ENCODE peak calls at places on chromosomes 12 and 14, in nine cellular contexts. Y, V, M, W, T, A, X, P and G are unnamed samples.

GRCh38 chr12:55658635-55659391 is 22.1 kb downstream of the OR10P1 start:
- DNase-seq in Y (no peak), V (no peak), M (no peak), W (no peak), T (no peak), A (no peak), X (peak; percentile 62), P (no peak), G (no peak)

GRCh38 chr14:86604546-86604945 is 1074.6 kb downstream of the FLRT2 start:
- DNase-seq in Y (no peak), V (peak; percentile 35), M (no peak), W (no peak), T (no peak), A (no peak), X (no peak), P (no peak), G (no peak)

GRCh38 chr12:71636704-71637115 is 26.9 kb downstream of the ZFC3H1 start:
- DNase-seq in Y (no peak), V (peak; percentile 64), M (no peak), W (no peak), T (peak; percentile 77), A (no peak), X (peak; percentile 76), P (no peak), G (no peak)

GRCh38 chr14:34966413-34966812 is 16.4 kb upstream of the SRP54 start:
- DNase-seq in Y (no peak), V (no peak), M (no peak), W (no peak), T (no peak), A (no peak), X (no peak), P (no peak), G (no peak)

GRCh38 chr12:93684716-93685115 is 7.5 kb downstream of the CRADD start:
- DNase-seq in Y (no peak), V (peak; percentile 7), M (no peak), W (no peak), T (no peak), A (no peak), X (no peak), P (no peak), G (no peak)

GRCh38 chr12:124405151-124405550 is 110.3 kb downstream of the RFLNA start:
- DNase-seq in Y (no peak), V (no peak), M (no peak), W (no peak), T (no peak), A (no peak), X (no peak), P (no peak), G (no peak)

GRCh38 chr12:109718390-109718789 is 4.8 kb downstream of the FAM222A start:
- DNase-seq in Y (no peak), V (no peak), M (no peak), W (no peak), T (peak; percentile 53), A (peak; percentile 43), X (no peak), P (no peak), G (no peak)

GRCh38 chr12:99911076-99911475 is 73.7 kb downstream of the ANKS1B start:
- DNase-seq in Y (no peak), V (peak; percentile 92), M (no peak), W (no peak), T (no peak), A (no peak), X (peak; percentile 91), P (no peak), G (no peak)

GRCh38 chr12:124862768-124863408 is 776 bp downstream of the SCARB1 start:
- DNase-seq in Y (no peak), V (no peak), M (no peak), W (no peak), T (no peak), A (peak; percentile 38), X (no peak), P (no peak), G (peak; percentile 33)

GRCh38 chr12:39966738-39967137 is 139.1 kb downstream of the SLC2A13 start:
- DNase-seq in Y (no peak), V (no peak), M (no peak), W (no peak), T (no peak), A (no peak), X (no peak), P (no peak), G (no peak)

GRCh38 chr14:51822499-51822898 is 37.9 kb upstream of the GNG2 start:
- DNase-seq in Y (no peak), V (no peak), M (no peak), W (no peak), T (no peak), A (no peak), X (no peak), P (no peak), G (no peak)

GRCh38 chr14:75430106-75430505 is 2.3 kb downstream of the JDP2 start:
- DNase-seq in Y (no peak), V (peak; percentile 56), M (no peak), W (no peak), T (no peak), A (no peak), X (peak; percentile 83), P (no peak), G (no peak)

GRCh38 chr12:22271036-22271435 is 63.5 kb downstream of the ST8SIA1 start:
- DNase-seq in Y (no peak), V (peak; percentile 72), M (no peak), W (no peak), T (no peak), A (no peak), X (peak; percentile 93), P (no peak), G (no peak)

GRCh38 chr12:32265920-32266319 is 133.4 kb upstream of the FGD4 start:
- DNase-seq in Y (no peak), V (no peak), M (no peak), W (no peak), T (no peak), A (no peak), X (no peak), P (no peak), G (no peak)

GRCh38 chr12:52649066-52649465 is 2.9 kb downstream of the KRT2 start:
- DNase-seq in Y (no peak), V (no peak), M (no peak), W (no peak), T (no peak), A (no peak), X (no peak), P (no peak), G (no peak)

GRCh38 chr14:68306934-68307758 is 485.7 kb downstream of the ZFP36L1 start:
- DNase-seq in Y (no peak), V (no peak), M (no peak), W (no peak), T (peak; percentile 34), A (no peak), X (no peak), P (no peak), G (peak; percentile 79)

GRCh38 chr14:99751539-99752485 is 41.4 kb upstream of the EML1 start:
- DNase-seq in Y (no peak), V (no peak), M (no peak), W (no peak), T (no peak), A (no peak), X (no peak), P (no peak), G (no peak)

GRCh38 chr14:60807247-60807646 is 72.7 kb downstream of the MNAT1 start:
- DNase-seq in Y (no peak), V (no peak), M (no peak), W (no peak), T (no peak), A (no peak), X (no peak), P (no peak), G (no peak)

GRCh38 chr14:95460647-95461478 is 55.6 kb downstream of the SYNE3 start:
- DNase-seq in Y (no peak), V (peak; percentile 93), M (no peak), W (no peak), T (peak; percentile 57), A (peak; percentile 53), X (peak; percentile 63), P (no peak), G (no peak)

GRCh38 chr12:28568083-28568482 is 377.8 kb downstream of the CCDC91 start:
- DNase-seq in Y (no peak), V (peak; percentile 89), M (no peak), W (no peak), T (no peak), A (no peak), X (peak; percentile 98), P (no peak), G (no peak)

GRCh38 chr14:35213869-35214387 is 78.3 kb upstream of the PSMA6 start:
- DNase-seq in Y (no peak), V (peak; percentile 6), M (no peak), W (no peak), T (no peak), A (no peak), X (peak; percentile 65), P (no peak), G (no peak)

GRCh38 chr12:67515679-67516363 is 132.7 kb upstream of the DYRK2 start:
- DNase-seq in Y (no peak), V (no peak), M (no peak), W (no peak), T (no peak), A (no peak), X (no peak), P (no peak), G (no peak)

GRCh38 chr14:45267084-45267483 is 14.1 kb upstream of the MIS18BP1 start:
- DNase-seq in Y (no peak), V (no peak), M (no peak), W (no peak), T (no peak), A (no peak), X (no peak), P (no peak), G (no peak)

GRCh38 chr12:79344855-79345840 is 345.6 kb downstream of the PAWR start:
- DNase-seq in Y (no peak), V (peak; percentile 48), M (no peak), W (no peak), T (peak; percentile 62), A (no peak), X (peak; percentile 44), P (no peak), G (peak; percentile 71)

GRCh38 chr12:66288121-66288520 is 14.2 kb upstream of the HELB start:
- DNase-seq in Y (peak; percentile 37), V (no peak), M (peak; percentile 25), W (no peak), T (no peak), A (no peak), X (no peak), P (peak; percentile 30), G (no peak)

GRCh38 chr14:34301107-34301734 is 160.8 kb downstream of the SPTSSA start:
- DNase-seq in Y (no peak), V (peak; percentile 62), M (no peak), W (no peak), T (peak; percentile 70), A (no peak), X (peak; percentile 41), P (no peak), G (no peak)

GRCh38 chr12:128798543-128799341 is 25.0 kb downstream of the SLC15A4 start:
- DNase-seq in Y (no peak), V (no peak), M (no peak), W (no peak), T (no peak), A (no peak), X (no peak), P (no peak), G (no peak)